ENCODE peak calls at places on chromosomes 5 and 9, in nine cellular contexts. S is activated gamma-delta T cell, B is activated T-cell treated with anti-CD3 and anti-CD28 coated beads for 1 hour, I is aorta, W is AG04450, V is gastrocnemius medialis, F is Calu3, Z is Right ventricle myocardium inferior, K is occipital lobe. O is an unnamed sample.

GRCh38 chr9:76594764-76595410 is 135.9 kb downstream of the GCNT1 start:
- DNase-seq in S (no peak), B (no peak), I (no peak), W (no peak), V (no peak), F (no peak), Z (no peak), K (no peak), O (no peak)

GRCh38 chr5:137619191-137619870 is 116.6 kb downstream of the KLHL3 start:
- DNase-seq in S (no peak), B (no peak), I (peak; percentile 69), W (peak; percentile 18), V (peak; percentile 54), F (no peak), Z (peak; percentile 84), K (peak; percentile 23), O (peak; percentile 38)

GRCh38 chr5:73230264-73231244 is 57.6 kb downstream of the TMEM174 start:
- DNase-seq in S (no peak), B (no peak), I (no peak), W (no peak), V (no peak), F (no peak), Z (no peak), K (no peak), O (no peak)

GRCh38 chr5:172907657-172908056 is 51.6 kb upstream of the RPL26L1 start:
- DNase-seq in S (no peak), B (no peak), I (no peak), W (no peak), V (no peak), F (no peak), Z (peak; percentile 33), K (no peak), O (no peak)

GRCh38 chr5:104628906-104629305 is 1066.3 kb upstream of the NUDT12 start:
- DNase-seq in S (no peak), B (no peak), I (no peak), W (no peak), V (no peak), F (no peak), Z (no peak), K (no peak), O (no peak)

GRCh38 chr9:86485359-86485758 is 131.1 kb upstream of the TUT7 start:
- DNase-seq in S (no peak), B (no peak), I (no peak), W (no peak), V (no peak), F (no peak), Z (no peak), K (no peak), O (no peak)

GRCh38 chr9:125985998-125986655 is 239.0 kb downstream of the PBX3 start:
- DNase-seq in S (no peak), B (no peak), I (no peak), W (no peak), V (no peak), F (no peak), Z (no peak), K (no peak), O (no peak)

GRCh38 chr9:97272072-97272471 is 35.4 kb upstream of the CCDC180 start:
- DNase-seq in S (no peak), B (no peak), I (no peak), W (no peak), V (no peak), F (no peak), Z (no peak), K (no peak), O (no peak)

GRCh38 chr5:81545911-81546310 is 152.0 kb upstream of the ACOT12 start:
- DNase-seq in S (no peak), B (no peak), I (no peak), W (no peak), V (no peak), F (no peak), Z (no peak), K (no peak), O (no peak)

GRCh38 chr9:24879591-24879990 is 333.9 kb upstream of the IZUMO3 start:
- DNase-seq in S (no peak), B (no peak), I (no peak), W (no peak), V (no peak), F (no peak), Z (no peak), K (no peak), O (no peak)

GRCh38 chr9:103867886-103868285 is 226.2 kb upstream of the SMC2 start:
- DNase-seq in S (no peak), B (no peak), I (no peak), W (no peak), V (no peak), F (no peak), Z (no peak), K (no peak), O (no peak)

GRCh38 chr5:72063219-72063819 is 44.0 kb upstream of the MAP1B start:
- DNase-seq in S (no peak), B (no peak), I (no peak), W (no peak), V (no peak), F (peak; percentile 24), Z (no peak), K (no peak), O (no peak)

GRCh38 chr9:103530934-103531333 is 535.8 kb downstream of the CYLC2 start:
- DNase-seq in S (no peak), B (no peak), I (no peak), W (no peak), V (no peak), F (no peak), Z (no peak), K (no peak), O (no peak)

GRCh38 chr9:134950404-134950760 is 32.7 kb upstream of the FCN1 start:
- DNase-seq in S (no peak), B (no peak), I (peak; percentile 11), W (no peak), V (no peak), F (no peak), Z (peak; percentile 22), K (no peak), O (no peak)

GRCh38 chr9:114805670-114806551 is at the start of gene TNFSF15:
- DNase-seq in S (no peak), B (no peak), I (peak; percentile 47), W (no peak), V (peak; percentile 4), F (peak; percentile 45), Z (no peak), K (no peak), O (no peak)

GRCh38 chr5:81361600-81361999 is 32.3 kb downstream of the ACOT12 start:
- DNase-seq in S (no peak), B (no peak), I (no peak), W (no peak), V (no peak), F (no peak), Z (no peak), K (no peak), O (no peak)

GRCh38 chr9:36485647-36486453 is 85.8 kb upstream of the RNF38 start:
- DNase-seq in S (no peak), B (no peak), I (no peak), W (no peak), V (peak; percentile 5), F (no peak), Z (no peak), K (no peak), O (no peak)

GRCh38 chr5:177357459-177358332 is at the start of gene RGS14:
- DNase-seq in S (peak; percentile 39), B (peak; percentile 41), I (peak; percentile 75), W (no peak), V (no peak), F (no peak), Z (peak; percentile 81), K (no peak), O (no peak)

GRCh38 chr5:122882836-122883235 is 37.4 kb downstream of the SNX24 start:
- DNase-seq in S (no peak), B (no peak), I (no peak), W (no peak), V (no peak), F (no peak), Z (no peak), K (no peak), O (no peak)

GRCh38 chr9:82590845-82591244 is 472.1 kb downstream of the RASEF start:
- DNase-seq in S (no peak), B (no peak), I (no peak), W (no peak), V (no peak), F (no peak), Z (no peak), K (no peak), O (no peak)

GRCh38 chr9:81490605-81491331 is 198.6 kb downstream of the TLE1 start:
- DNase-seq in S (no peak), B (no peak), I (no peak), W (no peak), V (no peak), F (no peak), Z (no peak), K (no peak), O (no peak)

GRCh38 chr9:17135578-17135904 is 701 bp downstream of the CNTLN start:
- DNase-seq in S (no peak), B (no peak), I (no peak), W (no peak), V (peak; percentile 5), F (no peak), Z (peak; percentile 74), K (peak; percentile 23), O (no peak)

GRCh38 chr5:145521523-145521922 is 313.6 kb downstream of the PRELID2 start:
- DNase-seq in S (no peak), B (no peak), I (no peak), W (no peak), V (no peak), F (no peak), Z (no peak), K (no peak), O (no peak)

GRCh38 chr5:801472-801871 is 16.9 kb upstream of the ZDHHC11B start:
- DNase-seq in S (no peak), B (no peak), I (no peak), W (no peak), V (no peak), F (no peak), Z (no peak), K (no peak), O (no peak)

GRCh38 chr9:84917366-84918063 is 248.0 kb downstream of the NTRK2 start:
- DNase-seq in S (no peak), B (no peak), I (no peak), W (no peak), V (no peak), F (no peak), Z (no peak), K (peak; percentile 58), O (no peak)

GRCh38 chr9:120348951-120349429 is 231.0 kb downstream of the CDK5RAP2 start:
- DNase-seq in S (no peak), B (no peak), I (no peak), W (no peak), V (no peak), F (peak; percentile 42), Z (no peak), K (peak; percentile 10), O (no peak)

GRCh38 chr5:35003018-35003957 is 44.5 kb downstream of the AGXT2 start:
- DNase-seq in S (no peak), B (peak; percentile 50), I (peak; percentile 53), W (no peak), V (no peak), F (peak; percentile 78), Z (no peak), K (peak; percentile 34), O (peak; percentile 31)

GRCh38 chr5:179873711-179874110 is 15.1 kb upstream of the MRNIP start:
- DNase-seq in S (no peak), B (no peak), I (no peak), W (no peak), V (no peak), F (no peak), Z (no peak), K (no peak), O (no peak)

GRCh38 chr5:107372723-107373487 is 297.8 kb downstream of the EFNA5 start:
- DNase-seq in S (no peak), B (no peak), I (no peak), W (no peak), V (no peak), F (no peak), Z (no peak), K (peak; percentile 53), O (no peak)

GRCh38 chr9:110183208-110184145 is 24.5 kb downstream of the C9orf152 start:
- DNase-seq in S (no peak), B (peak; percentile 17), I (peak; percentile 59), W (peak; percentile 44), V (no peak), F (peak; percentile 71), Z (no peak), K (no peak), O (peak; percentile 56)

GRCh38 chr9:16787724-16788123 is 82.7 kb downstream of the BNC2 start:
- DNase-seq in S (no peak), B (no peak), I (no peak), W (no peak), V (no peak), F (no peak), Z (no peak), K (no peak), O (no peak)

O was measured in HFF-Myc.